ENCODE peak calls at places on chromosomes 5 and 9, in six cellular contexts. P is NCI-H1092 treated with DMSO at 0.1 percent for 48 hours; M is fibroblast of pulmonary artery; F is HFFc6; G is D341Med; R is stimulated activated CD4-positive, alpha-beta T cell treated with anti-CD3 and anti-CD28 coated beads, TNF-alpha, amount 100 ng/mL, for 48 hours. W is an unnamed sample.

GRCh38 chr9:95585824-95586223 is 69.1 kb upstream of the PTCH1 start:
- DNase-seq in P (no peak), F (no peak), M (no peak), R (no peak), G (no peak), W (no peak)

GRCh38 chr5:146124580-146124979 is 19.2 kb upstream of the PLAC8L1 start:
- DNase-seq in R (no peak), G (no peak), P (no peak), M (no peak), F (no peak), W (no peak)

GRCh38 chr9:33447404-33448158 is at the start of gene AQP3:
- DNase-seq in P (peak), M (peak), F (peak), R (peak), G (peak), W (peak)

GRCh38 chr5:19531374-19531952 is 456.5 kb downstream of the CDH18 start:
- DNase-seq in P (no peak), M (no peak), R (no peak), F (no peak), G (no peak), W (peak)

GRCh38 chr5:138588013-138588788 is 13.0 kb upstream of the HSPA9 start:
- DNase-seq in R (no peak), F (no peak), G (no peak), M (no peak), P (no peak), W (no peak)

GRCh38 chr9:129709471-129710460 is 43.1 kb downstream of the PTGES start:
- DNase-seq in F (no peak), R (no peak), P (no peak), M (no peak), G (no peak), W (no peak)

GRCh38 chr9:99181206-99181605 is 40.5 kb downstream of the ALG2 start:
- DNase-seq in R (no peak), P (no peak), M (no peak), G (no peak), F (no peak), W (no peak)

GRCh38 chr5:104326966-104327365 is 764.4 kb upstream of the NUDT12 start:
- DNase-seq in G (no peak), P (no peak), R (no peak), M (no peak), F (no peak), W (no peak)

GRCh38 chr5:128532776-128533175 is 5.3 kb downstream of the FBN2 start:
- DNase-seq in M (no peak), R (no peak), G (no peak), P (no peak), F (no peak), W (no peak)

GRCh38 chr9:14099737-14100136 is 214.2 kb downstream of the NFIB start:
- DNase-seq in R (no peak), G (no peak), P (no peak), M (no peak), F (no peak), W (no peak)

GRCh38 chr5:37495668-37496067 is 116.5 kb downstream of the WDR70 start:
- DNase-seq in R (no peak), F (peak), M (peak), P (no peak), G (no peak), W (no peak)

GRCh38 chr5:1465966-1466471 is 20.8 kb upstream of the SLC6A3 start:
- DNase-seq in G (no peak), R (no peak), M (no peak), F (no peak), P (no peak), W (no peak)

GRCh38 chr9:10479172-10479571 is 133.6 kb downstream of the PTPRD start:
- DNase-seq in F (no peak), M (no peak), R (no peak), G (peak), P (no peak), W (no peak)

GRCh38 chr5:77180167-77181081 is 30.1 kb upstream of the PDE8B start:
- DNase-seq in G (peak), R (no peak), F (no peak), M (no peak), P (peak), W (peak)

GRCh38 chr9:87950765-87951488 is 23.4 kb downstream of the CDK20 start:
- DNase-seq in P (peak), M (peak), R (no peak), F (no peak), G (peak), W (peak)

GRCh38 chr9:122099271-122099869 is 6.3 kb upstream of the TTLL11 start:
- DNase-seq in G (peak), R (peak), P (peak), F (peak), M (peak), W (peak)

GRCh38 chr9:38067892-38068615 is 973 bp downstream of the SHB start:
- DNase-seq in P (peak), F (no peak), G (peak), M (no peak), R (no peak), W (no peak)

GRCh38 chr5:124156408-124157027 is 589.9 kb downstream of the ZNF608 start:
- DNase-seq in P (no peak), M (peak), G (no peak), R (no peak), F (no peak), W (no peak)

GRCh38 chr9:123364241-123364824 is 8.3 kb downstream of the CRB2 start:
- DNase-seq in M (peak), G (no peak), R (no peak), P (no peak), F (no peak), W (no peak)

GRCh38 chr9:96122756-96123155 is 179.2 kb downstream of the HSD17B3 start:
- DNase-seq in R (no peak), F (peak), G (no peak), P (no peak), M (peak), W (no peak)

GRCh38 chr5:76818844-76819831 is at the start of gene F2RL1:
- DNase-seq in F (peak), R (no peak), G (peak), P (no peak), M (peak), W (peak)

GRCh38 chr5:141757402-141757801 is 75.4 kb upstream of the ARAP3 start:
- DNase-seq in G (peak), P (peak), M (peak), F (peak), R (no peak), W (no peak)

GRCh38 chr5:130141689-130142320 is 237.5 kb downstream of the CHSY3 start:
- DNase-seq in R (no peak), P (no peak), F (no peak), G (peak), M (peak), W (peak)

GRCh38 chr5:181052526-181052927 is 12.5 kb downstream of the BTNL9 start:
- DNase-seq in P (no peak), G (no peak), R (no peak), F (no peak), M (peak), W (no peak)

GRCh38 chr5:179297486-179298180 is 47.6 kb downstream of the ADAMTS2 start:
- DNase-seq in F (no peak), G (no peak), M (no peak), R (no peak), P (no peak), W (no peak)

GRCh38 chr5:1380011-1380817 is 35.3 kb upstream of the CLPTM1L start:
- DNase-seq in M (peak), G (no peak), F (no peak), P (peak), R (no peak), W (peak)

GRCh38 chr5:33641722-33642505 is 201.1 kb downstream of the TARS1 start:
- DNase-seq in R (no peak), G (no peak), M (peak), F (peak), P (no peak), W (no peak)

GRCh38 chr5:78320461-78320860 is 26.0 kb upstream of the AP3B1 start:
- DNase-seq in P (no peak), M (peak), R (no peak), F (peak), G (peak), W (peak)

GRCh38 chr5:137195483-137195882 is 303.6 kb downstream of the SPOCK1 start:
- DNase-seq in R (no peak), M (no peak), P (no peak), G (no peak), F (no peak), W (no peak)

GRCh38 chr9:33623658-33624586 is 99.9 kb downstream of the ANKRD18B start:
- DNase-seq in M (peak), R (peak), G (peak), F (peak), P (peak), W (peak)

GRCh38 chr5:176797456-176798093 is 12.8 kb upstream of the UNC5A start:
- DNase-seq in P (no peak), G (no peak), M (no peak), F (no peak), R (no peak), W (no peak)

GRCh38 chr9:81637276-81637675 is 52.1 kb downstream of the TLE1 start:
- DNase-seq in R (no peak), F (no peak), M (no peak), P (no peak), G (no peak), W (no peak)

GRCh38 chr5:40909723-40910122 is 426 bp downstream of the C7 start:
- DNase-seq in M (peak), P (no peak), F (no peak), G (no peak), R (no peak), W (no peak)

GRCh38 chr9:16138961-16139441 is 586.2 kb downstream of the CCDC171 start:
- DNase-seq in M (peak), P (no peak), F (peak), G (no peak), R (no peak), W (no peak)

GRCh38 chr9:77830618-77831285 is 182.6 kb upstream of the GNA14 start:
- DNase-seq in M (no peak), R (no peak), P (no peak), G (no peak), F (no peak), W (no peak)

GRCh38 chr5:142798099-142798768 is 28.1 kb downstream of the ARHGAP26 start:
- DNase-seq in G (no peak), P (no peak), F (no peak), R (no peak), M (no peak), W (no peak)